ENCODE peak calls at places on chromosomes 16 and 17, in five cellular contexts. B, J, P, W and Q are unnamed samples.

GRCh38 chr16:54934536-54935410 is 4.1 kb downstream of the IRX5 start:
- DNase-seq in B (no peak), J (no peak), P (no peak), W (peak), Q (peak)

GRCh38 chr17:6677158-6677831 is 25.7 kb downstream of the C17orf100 start:
- DNase-seq in B (no peak), J (no peak), P (no peak), W (no peak), Q (peak)

GRCh38 chr17:16027708-16028584 is 28.3 kb downstream of the TTC19 start:
- DNase-seq in B (peak), J (no peak), P (no peak), W (peak), Q (no peak)

GRCh38 chr16:11639925-11640899 is 28.0 kb upstream of the SNN start:
- DNase-seq in B (no peak), J (peak), P (no peak), W (peak), Q (peak)

GRCh38 chr16:54194008-54194731 is 92.4 kb downstream of the IRX3 start:
- DNase-seq in B (no peak), J (peak), P (no peak), W (no peak), Q (peak)

GRCh38 chr16:24635900-24636610 is 93.4 kb upstream of the TNRC6A start:
- DNase-seq in B (no peak), J (peak), P (no peak), W (peak), Q (peak)

GRCh38 chr17:40320771-40321501 is 12.0 kb downstream of the RARA start:
- DNase-seq in B (no peak), J (peak), P (peak), W (no peak), Q (peak)

GRCh38 chr17:45034599-45034998 is 16.8 kb downstream of the DCAKD start:
- DNase-seq in B (no peak), J (no peak), P (no peak), W (no peak), Q (peak)

GRCh38 chr16:16063685-16064084 is 114.3 kb downstream of the ABCC1 start:
- DNase-seq in B (no peak), J (no peak), P (no peak), W (no peak), Q (no peak)

GRCh38 chr16:48561960-48562393 is 48.0 kb downstream of the N4BP1 start:
- DNase-seq in B (no peak), J (no peak), P (no peak), W (no peak), Q (no peak)

GRCh38 chr17:9529033-9529748 is 46.4 kb downstream of the STX8 start:
- DNase-seq in B (peak), J (no peak), P (no peak), W (peak), Q (peak)

GRCh38 chr17:59219370-59219769 is 941 bp upstream of the GDPD1 start:
- DNase-seq in B (no peak), J (no peak), P (no peak), W (no peak), Q (no peak)

GRCh38 chr16:48613061-48613957 is 3.3 kb upstream of the N4BP1 start:
- DNase-seq in B (no peak), J (no peak), P (peak), W (peak), Q (peak)

GRCh38 chr17:78129385-78130079 is 977 bp upstream of the TMC6 start:
- DNase-seq in B (no peak), J (no peak), P (no peak), W (no peak), Q (no peak)

GRCh38 chr17:52134641-52135040 is 23.9 kb downstream of the CA10 start:
- DNase-seq in B (no peak), J (no peak), P (no peak), W (no peak), Q (no peak)

GRCh38 chr16:83814654-83814985 is 6.8 kb downstream of the HSBP1 start:
- DNase-seq in B (no peak), J (peak), P (no peak), W (no peak), Q (no peak)

GRCh38 chr17:76138234-76138895 is 2.7 kb downstream of the FOXJ1 start:
- DNase-seq in B (no peak), J (no peak), P (no peak), W (peak), Q (peak)

GRCh38 chr17:21296097-21297025 is 11.8 kb downstream of the MAP2K3 start:
- DNase-seq in B (no peak), J (no peak), P (no peak), W (no peak), Q (no peak)

GRCh38 chr16:66521951-66522771 is 27.8 kb downstream of the TK2 start:
- DNase-seq in B (peak), J (no peak), P (peak), W (peak), Q (no peak)

GRCh38 chr16:720507-720989 is 398 bp upstream of the ANTKMT start:
- DNase-seq in B (peak), J (no peak), P (no peak), W (peak), Q (peak)

GRCh38 chr17:17026163-17026562 is 16.1 kb upstream of the MPRIP start:
- DNase-seq in B (no peak), J (no peak), P (no peak), W (no peak), Q (peak)

GRCh38 chr16:84562174-84562815 is 55.6 kb downstream of the COTL1 start:
- DNase-seq in B (peak), J (no peak), P (no peak), W (no peak), Q (no peak)